ENCODE peak calls at places on chromosomes 6 and 20, in six cellular contexts. J is tibial nerve, V is ovary, U is A549, P is sigmoid colon, K is GM12878. I is an unnamed sample.

GRCh38 chr20:21355981-21356380 is 41.3 kb downstream of the NKX2-4 start:
- DNase-seq in J (no peak), V (no peak), U (no peak), P (no peak), K (no peak), I (no peak)

GRCh38 chr20:45968081-45968671 is 3.8 kb downstream of the ZNF335 start:
- DNase-seq in J (no peak), V (no peak), U (no peak), P (peak), K (no peak), I (no peak)

GRCh38 chr6:104229057-104229456 is 630.7 kb downstream of the HACE1 start:
- DNase-seq in J (no peak), V (no peak), U (no peak), P (no peak), K (no peak), I (no peak)

GRCh38 chr6:166307981-166308768 is at the start of gene PRR18:
- DNase-seq in J (no peak), V (no peak), U (no peak), P (no peak), K (peak), I (no peak)

GRCh38 chr6:94570576-94570975 is 1006.8 kb upstream of the MANEA start:
- DNase-seq in J (no peak), V (no peak), U (no peak), P (no peak), K (no peak), I (no peak)

GRCh38 chr20:57433658-57434389 is 42.6 kb downstream of the RBM38 start:
- DNase-seq in J (no peak), V (no peak), U (no peak), P (no peak), K (no peak), I (no peak)

GRCh38 chr6:161342039-161342438 is 68.2 kb upstream of the AGPAT4 start:
- DNase-seq in J (no peak), V (no peak), U (no peak), P (no peak), K (no peak), I (no peak)

GRCh38 chr6:118776607-118777549 is 117.1 kb upstream of the ASF1A start:
- DNase-seq in J (peak), V (peak), U (peak), P (no peak), K (peak), I (peak)

GRCh38 chr20:7031222-7031621 is 263.7 kb downstream of the BMP2 start:
- DNase-seq in J (no peak), V (no peak), U (peak), P (no peak), K (no peak), I (no peak)

GRCh38 chr6:144330017-144330416 is 44.9 kb downstream of the UTRN start:
- DNase-seq in J (no peak), V (no peak), U (no peak), P (no peak), K (no peak), I (no peak)

GRCh38 chr6:75882734-75883133 is 133.7 kb downstream of the MYO6 start:
- DNase-seq in J (no peak), V (no peak), U (no peak), P (no peak), K (no peak), I (no peak)

GRCh38 chr20:46128310-46129151 is 10.4 kb downstream of the CD40 start:
- DNase-seq in J (peak), V (peak), U (peak), P (peak), K (no peak), I (no peak)

DNA sequence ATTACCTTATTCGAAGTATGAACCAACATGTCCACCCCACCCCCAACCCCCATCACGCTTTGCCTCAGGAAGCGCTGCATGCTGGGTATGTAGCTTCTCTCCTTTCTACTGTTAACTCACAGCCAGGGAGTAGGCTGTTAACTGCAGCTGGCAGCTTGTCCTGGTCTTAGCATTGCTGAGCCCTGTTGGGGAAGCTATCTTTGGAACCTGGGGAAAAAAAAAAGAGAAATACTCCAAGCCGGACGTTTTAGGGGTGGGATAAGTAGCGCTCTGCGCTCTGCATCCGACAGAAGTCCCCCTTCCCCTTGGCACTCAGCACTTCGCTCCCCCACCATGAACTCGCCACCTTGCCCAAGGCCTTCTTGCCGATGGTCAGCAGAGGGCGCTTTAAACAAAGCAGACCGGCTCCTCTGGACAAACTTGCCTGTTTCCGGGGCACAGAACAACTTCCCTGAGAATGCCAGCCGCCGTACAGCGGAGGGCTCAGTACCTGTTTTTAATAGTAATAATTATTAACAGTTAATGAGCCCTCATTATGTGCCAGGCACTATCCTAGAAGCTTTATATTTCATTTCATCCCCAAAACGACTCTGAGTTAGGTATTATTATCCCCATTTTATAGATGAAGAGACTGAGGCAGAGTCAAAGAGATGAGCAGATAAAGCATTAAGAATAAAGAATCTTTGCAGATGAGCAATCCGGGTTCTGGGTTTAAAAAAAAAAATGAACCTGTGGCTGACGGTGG is 35.2 kb upstream of the MDFI start:
- DNase-seq in J (peak), V (peak), U (peak), P (peak), K (peak), I (peak)
- TF ChIP-seq EP300 in J (no peak), V (no peak), U (no peak), P (no peak), K (no peak), I (no peak)

GRCh38 chr20:36237477-36237876 is 1.2 kb downstream of the AAR2 start:
- DNase-seq in J (no peak), V (no peak), U (no peak), P (peak), K (no peak), I (no peak)
- H3K4me3 ChIP-seq in J (peak), V (peak), U (peak), P (peak), K (peak), I (peak)

GRCh38 chr6:109382576-109383437 is 540 bp upstream of the CD164 start:
- DNase-seq in J (peak), V (peak), U (peak), P (peak), K (peak), I (peak)
- TF ChIP-seq EP300 in J (peak), V (no peak), U (no peak), P (no peak), K (no peak), I (no peak)

GRCh38 chr6:163328411-163328810 is 86.1 kb upstream of the QKI start:
- DNase-seq in J (no peak), V (no peak), U (no peak), P (no peak), K (no peak), I (no peak)
- H3K4me3 ChIP-seq in J (no peak), V (no peak), U (no peak), P (no peak), K (no peak), I (no peak)